ENCODE peak calls at places on chromosomes 5 and 9, in nine cellular contexts. H is PC-9, B is neural progenitor cell, T is adrenal gland, E is uterus, M is cardiac muscle cell, A is MM.1S, O is psoas muscle, C is heart right ventricle. D is an unnamed sample. For H3K36me3, H3K4me1 and H3K9me3, the result is how much of the 10 kb centered on the place peaks cover.

GRCh38 chr5:111975133-111975532 is 218.1 kb upstream of the NREP start:
- DNase-seq in H (no peak), B (no peak), T (no peak), E (no peak), M (peak), A (no peak), O (no peak), C (no peak), D (no peak)

GRCh38 chr9:124764774-124765438 is 6.2 kb downstream of the NR6A1 start:
- DNase-seq in H (no peak), B (no peak), T (no peak), E (no peak), M (peak), A (peak), O (no peak), C (no peak), D (peak)

GRCh38 chr9:95373069-95373681 is 55.7 kb upstream of the FANCC start:
- DNase-seq in H (no peak), B (no peak), T (no peak), E (no peak), M (no peak), A (no peak), O (no peak), C (no peak), D (peak)

GRCh38 chr5:144812770-144813169 is 642.1 kb downstream of the KCTD16 start:
- DNase-seq in H (no peak), B (no peak), T (no peak), E (no peak), M (peak), A (no peak), O (peak), C (no peak), D (peak)

GRCh38 chr5:169909945-169910344 is 70.3 kb downstream of the INSYN2B start:
- DNase-seq in H (no peak), B (no peak), T (no peak), E (no peak), M (no peak), A (no peak), O (no peak), C (no peak), D (no peak)

GRCh38 chr9:128558431-128559310 is 6.3 kb downstream of the SPTAN1 start:
- DNase-seq in H (peak), B (peak), T (peak), E (peak), M (peak), A (peak), O (peak), C (peak), D (peak)

GRCh38 chr5:9194509-9194908 is 351.4 kb downstream of the SEMA5A start:
- DNase-seq in H (no peak), B (no peak), T (no peak), E (no peak), M (peak), A (no peak), O (no peak), C (no peak), D (no peak)

GRCh38 chr9:134459164-134459563 is 132.9 kb downstream of the RXRA start:
- DNase-seq in H (no peak), B (no peak), T (no peak), E (no peak), M (no peak), A (no peak), O (no peak), C (no peak), D (no peak)

GRCh38 chr5:125551246-125551645 is 804.8 kb upstream of the ZNF608 start:
- DNase-seq in H (no peak), B (no peak), T (no peak), E (no peak), M (no peak), A (no peak), O (no peak), C (no peak), D (no peak)

GRCh38 chr5:57199866-57200265 is 26.0 kb downstream of the GPBP1 start:
- DNase-seq in H (no peak), B (no peak), T (no peak), E (no peak), M (no peak), A (peak), O (no peak), C (no peak), D (no peak)

GRCh38 chr5:153623906-153624765 is 133.7 kb downstream of the GRIA1 start:
- DNase-seq in H (no peak), B (no peak), T (peak), E (no peak), M (no peak), A (no peak), O (no peak), C (no peak), D (no peak)

GRCh38 chr5:163269624-163270023 is 167.8 kb upstream of the CCNG1 start:
- DNase-seq in H (no peak), B (peak), T (no peak), E (no peak), M (no peak), A (peak), O (no peak), C (no peak), D (peak)

GRCh38 chr9:135144581-135145108 is 57.2 kb downstream of the OLFM1 start:
- DNase-seq in H (no peak), B (no peak), T (no peak), E (no peak), M (no peak), A (no peak), O (no peak), C (no peak), D (peak)

GRCh38 chr9:114787781-114788498 is 17.9 kb downstream of the TNFSF15 start:
- DNase-seq in H (no peak), B (no peak), T (no peak), E (no peak), M (no peak), A (no peak), O (no peak), C (no peak), D (no peak)

GRCh38 chr9:98851730-98852462 is 44.4 kb downstream of the GALNT12 start:
- DNase-seq in H (peak), B (no peak), T (no peak), E (no peak), M (no peak), A (no peak), O (no peak), C (no peak), D (no peak)

GRCh38 chr9:137448569-137448962 is 7.4 kb upstream of the ENTPD8 start:
- DNase-seq in H (no peak), B (no peak), T (no peak), E (no peak), M (no peak), A (no peak), O (peak), C (peak), D (no peak)

GRCh38 chr5:133319905-133320520 is 268.2 kb downstream of the HSPA4 start:
- DNase-seq in H (peak), B (peak), T (no peak), E (no peak), M (no peak), A (no peak), O (no peak), C (no peak), D (no peak)

DNA sequence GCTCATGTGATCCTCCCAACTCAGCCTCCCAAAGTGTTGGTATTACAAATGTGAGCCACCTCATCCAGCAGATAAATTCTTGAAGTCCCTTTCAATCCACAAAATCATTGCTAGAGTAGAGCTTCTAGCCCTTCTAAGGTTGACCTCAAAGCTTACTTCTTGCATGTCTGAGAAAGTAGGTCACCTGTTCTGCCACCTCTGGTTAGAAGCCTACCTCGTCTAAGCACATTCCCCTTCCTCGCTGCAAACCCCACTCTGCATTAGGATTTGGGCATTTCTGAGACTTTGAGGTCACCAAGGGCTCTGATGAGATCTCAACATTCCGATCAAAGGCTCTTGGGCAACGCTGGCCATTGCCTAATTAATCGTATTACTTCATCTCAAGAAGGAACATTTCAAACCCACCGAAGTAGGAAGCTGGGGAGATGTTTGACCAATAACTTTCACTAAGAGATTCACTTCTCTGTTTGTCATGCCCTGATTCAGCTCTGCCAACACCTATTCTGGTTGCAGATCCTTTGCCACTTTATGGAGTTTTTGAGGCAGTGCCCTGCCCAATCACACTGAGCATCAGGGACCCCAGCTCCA is 8.6 kb downstream of the ADAM19 start:
- DNase-seq in H (no peak), B (no peak), T (no peak), E (no peak), M (no peak), A (no peak), O (no peak), C (no peak), D (no peak)
- H3K36me3 ChIP-seq in H (under half), B (under half), T (under half), E (under half), M (under half), A (under half), O (under half), C (under half), D (under half)

DNA sequence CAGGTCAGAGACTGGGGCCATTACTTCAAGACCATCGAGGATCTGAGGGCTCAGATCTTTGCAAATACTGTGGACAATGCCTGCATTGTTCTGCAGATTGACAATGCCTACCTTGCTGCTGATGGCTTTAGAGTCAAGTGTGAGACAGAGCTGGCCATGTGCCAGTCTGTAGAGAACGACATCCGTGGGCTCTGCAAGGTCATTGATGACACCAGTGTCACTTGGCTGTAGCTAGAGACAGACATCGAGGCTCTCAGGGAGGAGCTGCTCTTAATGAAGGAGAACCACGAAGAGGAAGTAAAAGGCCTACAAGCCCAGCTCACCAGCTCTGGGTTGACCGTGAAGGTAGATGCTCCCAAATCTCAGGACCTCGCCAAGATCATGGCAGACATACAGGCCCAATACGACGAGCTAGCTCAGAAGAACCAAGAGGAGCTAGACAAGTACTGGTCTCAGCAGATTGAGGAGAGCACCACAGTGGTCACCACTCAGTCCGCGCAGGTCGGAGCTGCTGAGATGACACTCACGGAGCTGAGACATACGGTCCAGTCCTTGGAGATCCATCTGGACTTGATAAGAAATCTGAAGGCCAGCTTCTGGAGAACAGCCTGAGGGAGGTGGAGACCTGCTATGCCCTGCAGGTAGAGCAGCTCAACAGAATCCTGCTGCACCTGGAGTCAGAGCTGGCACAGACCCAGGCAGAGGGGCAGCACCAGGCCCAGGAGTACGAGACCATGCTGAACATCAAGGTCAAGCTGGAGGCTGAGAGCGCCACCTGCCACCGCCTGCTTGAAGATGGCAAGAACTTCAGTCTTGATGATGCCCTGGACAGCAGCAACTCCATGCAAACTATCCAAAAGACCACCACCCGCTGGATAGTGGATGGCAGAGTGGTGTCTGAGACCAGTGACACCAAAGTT is 9.3 kb downstream of the NIPBL start:
- DNase-seq in H (no peak), B (no peak), T (no peak), E (no peak), M (no peak), A (no peak), O (no peak), C (no peak), D (no peak)
- H3K4me1 ChIP-seq in H (under half), B (under half), T (half or more), E (under half), M (under half), A (under half), O (half or more), C (half or more), D (under half)

DNA sequence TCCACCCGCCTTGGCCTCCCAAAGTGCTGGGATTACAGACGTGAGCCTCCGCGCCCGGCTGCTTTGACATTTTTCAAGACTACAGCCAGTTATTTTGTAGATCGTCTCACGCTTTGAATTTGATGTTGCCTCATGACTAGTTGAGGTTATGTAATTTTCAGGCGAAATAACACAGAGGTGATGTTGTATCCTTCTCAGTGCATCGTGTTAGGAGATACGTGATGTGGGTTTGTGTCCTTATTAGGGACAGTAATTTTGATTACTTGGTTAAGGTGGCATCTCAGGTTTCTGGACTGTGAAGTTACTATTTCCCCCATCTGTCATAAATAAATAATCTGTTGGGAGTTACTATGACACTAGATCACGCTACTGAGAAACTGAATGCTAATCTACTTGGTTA is 25.0 kb downstream of the CTNNA1 start:
- DNase-seq in H (no peak), B (no peak), T (no peak), E (no peak), M (no peak), A (no peak), O (no peak), C (no peak), D (no peak)
- H3K9me3 ChIP-seq in H (under half), B (under half), T (under half), E (under half), M (under half), A (under half), O (under half), C (under half), D (under half)

GRCh38 chr5:151056367-151057306 is 24.2 kb downstream of the TNIP1 start:
- DNase-seq in H (no peak), B (no peak), T (no peak), E (no peak), M (no peak), A (no peak), O (no peak), C (no peak), D (no peak)
- H3K36me3 ChIP-seq in H (under half), B (under half), T (under half), E (under half), M (under half), A (under half), O (under half), C (under half), D (under half)

GRCh38 chr5:162217037-162217436 is 149.5 kb downstream of the GABRG2 start:
- DNase-seq in H (no peak), B (no peak), T (no peak), E (no peak), M (no peak), A (no peak), O (no peak), C (no peak), D (no peak)

GRCh38 chr5:162227075-162227474 is 159.5 kb downstream of the GABRG2 start:
- DNase-seq in H (no peak), B (peak), T (no peak), E (no peak), M (no peak), A (no peak), O (no peak), C (no peak), D (peak)

GRCh38 chr5:162221884-162222283 is 154.3 kb downstream of the GABRG2 start:
- DNase-seq in H (no peak), B (peak), T (no peak), E (no peak), M (no peak), A (no peak), O (no peak), C (no peak), D (peak)
- H3K4me1 ChIP-seq in H (under half), B (under half), T (under half), E (under half), M (under half), A (under half), O (under half), C (under half), D (under half)

GRCh38 chr5:128100860-128101557 is 17.4 kb downstream of the SLC12A2 start:
- DNase-seq in H (no peak), B (no peak), T (no peak), E (no peak), M (no peak), A (no peak), O (no peak), C (no peak), D (no peak)

GRCh38 chr5:128097781-128098180 is 14.2 kb downstream of the SLC12A2 start:
- DNase-seq in H (no peak), B (no peak), T (no peak), E (no peak), M (no peak), A (no peak), O (no peak), C (no peak), D (no peak)

GRCh38 chr5:128097224-128097623 is 13.7 kb downstream of the SLC12A2 start:
- DNase-seq in H (no peak), B (no peak), T (no peak), E (no peak), M (no peak), A (no peak), O (no peak), C (no peak), D (no peak)

GRCh38 chr5:128101676-128102075 is 18.1 kb downstream of the SLC12A2 start:
- DNase-seq in H (no peak), B (no peak), T (no peak), E (no peak), M (peak), A (no peak), O (no peak), C (no peak), D (no peak)

DNA sequence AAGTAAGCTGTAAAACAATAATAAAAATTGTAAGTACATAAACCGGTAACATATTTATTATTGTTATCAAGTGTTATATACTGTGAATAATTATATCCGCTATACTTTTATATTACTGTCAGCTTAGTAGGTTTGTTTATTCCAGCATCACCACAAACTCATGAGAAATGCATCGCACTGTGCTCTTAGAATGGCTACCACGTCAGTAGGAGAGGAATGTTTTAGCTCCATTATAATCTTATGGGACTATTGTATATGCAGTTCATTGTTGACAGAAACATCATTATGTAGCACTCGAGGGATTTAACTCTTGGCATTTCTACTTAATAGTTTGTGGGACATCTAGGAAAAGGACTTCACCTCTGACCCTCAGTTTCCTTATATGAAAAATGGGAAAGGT is 16.4 kb downstream of the SLC12A2 start:
- DNase-seq in H (no peak), B (no peak), T (no peak), E (no peak), M (no peak), A (no peak), O (no peak), C (no peak), D (no peak)
- H3K9me3 ChIP-seq in H (under half), B (under half), T (under half), E (under half), M (under half), A (under half), O (under half), C (under half), D (under half)

GRCh38 chr5:173326501-173326960 is 1.7 kb downstream of the STC2 start:
- DNase-seq in H (peak), B (peak), T (no peak), E (no peak), M (peak), A (no peak), O (no peak), C (no peak), D (peak)
- H3K36me3 ChIP-seq in H (half or more), B (under half), T (under half), E (under half), M (under half), A (under half), O (under half), C (under half), D (under half)

DNA sequence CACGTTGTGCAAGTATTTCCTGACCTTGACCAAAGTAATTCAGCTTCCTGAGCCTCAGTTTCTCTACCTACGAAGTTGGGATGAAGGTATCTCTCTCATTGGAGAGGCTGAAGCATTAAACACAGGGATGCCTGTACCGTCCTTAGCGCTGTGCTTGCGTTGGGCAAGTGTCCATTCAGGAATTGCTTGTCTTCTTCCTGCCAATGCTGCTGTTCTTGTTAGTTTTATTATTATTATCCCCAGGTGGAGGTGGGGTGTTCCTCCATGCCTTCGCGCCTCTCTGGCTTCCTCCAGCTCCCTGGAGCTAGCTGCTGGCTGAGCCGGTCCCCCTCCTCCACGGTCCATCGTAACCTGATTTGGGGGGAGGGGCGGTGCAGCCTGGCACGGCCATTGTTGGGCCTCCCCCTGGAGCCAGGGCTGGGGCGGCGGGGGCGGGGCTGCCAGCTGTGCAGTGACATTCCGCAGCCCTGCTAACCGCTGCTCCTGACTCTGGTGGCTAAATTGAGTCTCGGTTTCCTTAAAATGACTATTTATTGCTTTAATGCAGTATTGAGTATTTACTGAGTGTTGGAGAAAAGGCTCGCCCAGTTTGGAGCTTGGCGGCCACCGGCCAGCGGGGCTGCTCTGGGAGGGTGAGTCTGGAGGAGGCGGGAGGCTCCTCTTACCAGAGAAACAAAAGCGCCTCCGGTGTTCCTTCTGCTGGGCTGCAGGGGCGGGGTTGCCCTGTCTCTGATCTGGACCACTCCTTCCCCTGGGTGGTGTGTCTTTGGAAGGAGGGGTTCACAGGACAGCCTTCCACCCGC is 51.4 kb downstream of the LMX1B start:
- DNase-seq in H (peak), B (peak), T (no peak), E (no peak), M (no peak), A (no peak), O (no peak), C (no peak), D (no peak)
- H3K4me1 ChIP-seq in H (under half), B (under half), T (under half), E (under half), M (under half), A (under half), O (under half), C (under half), D (under half)

GRCh38 chr9:61667559-61668121 is 477.8 kb downstream of the SPATA31A7 start:
- DNase-seq in H (no peak), B (no peak), T (no peak), E (peak), M (no peak), A (no peak), O (no peak), C (no peak), D (no peak)
- H3K9me3 ChIP-seq in H (under half), B (under half), T (under half), E (under half), M (under half), A (under half), O (under half), C (under half), D (under half)

GRCh38 chr9:89547000-89547399 is 49.1 kb upstream of the SEMA4D start:
- DNase-seq in H (no peak), B (no peak), T (no peak), E (no peak), M (no peak), A (no peak), O (no peak), C (no peak), D (no peak)
- H3K36me3 ChIP-seq in H (under half), B (under half), T (under half), E (under half), M (under half), A (under half), O (under half), C (under half), D (under half)

D was measured in A673.